ENCODE peak calls at places on chromosomes 13 and 19, in nine cellular contexts. One of them, this sample, is unnamed.

GRCh38 chr13:101730420-101731000 is 278.0 kb downstream of the ITGBL1 start:
- DNase-seq in SJSA1: no peak
- DNase-seq in NAMALWA: no peak
- DNase-seq in activated T-helper 2 cell treated with anti-CD3 and anti-CD28 coated beads, Interferon-gamma antibody, Interleukin-2, Interleukin-4, amounts not matched to agents 10 μg/mL and 5 μg/mL and 100 μg/mL, durations not matched to agents 14 hours and 24 hours and 36 hours: no peak
- DNase-seq in caudate nucleus: no peak
- DNase-seq in iPS-NIHi11: no peak
- DNase-seq in tibial artery: no peak
- DNase-seq in astrocyte: no peak
- DNase-seq in GM18507: no peak
- DNase-seq in this sample: no peak

GRCh38 chr19:10961763-10962536 is 1.1 kb downstream of the SMARCA4 start:
- DNase-seq in SJSA1: no peak
- DNase-seq in NAMALWA: peak
- DNase-seq in activated T-helper 2 cell treated with anti-CD3 and anti-CD28 coated beads, Interferon-gamma antibody, Interleukin-2, Interleukin-4, amounts not matched to agents 10 μg/mL and 5 μg/mL and 100 μg/mL, durations not matched to agents 14 hours and 24 hours and 36 hours: no peak
- DNase-seq in caudate nucleus: no peak
- DNase-seq in iPS-NIHi11: no peak
- DNase-seq in tibial artery: no peak
- DNase-seq in astrocyte: no peak
- DNase-seq in GM18507: no peak
- DNase-seq in this sample: peak

GRCh38 chr19:28980236-28980868 is 232.6 kb downstream of the UQCRFS1 start:
- DNase-seq in SJSA1: no peak
- DNase-seq in NAMALWA: no peak
- DNase-seq in activated T-helper 2 cell treated with anti-CD3 and anti-CD28 coated beads, Interferon-gamma antibody, Interleukin-2, Interleukin-4, amounts not matched to agents 10 μg/mL and 5 μg/mL and 100 μg/mL, durations not matched to agents 14 hours and 24 hours and 36 hours: no peak
- DNase-seq in caudate nucleus: no peak
- DNase-seq in iPS-NIHi11: peak
- DNase-seq in tibial artery: no peak
- DNase-seq in astrocyte: no peak
- DNase-seq in GM18507: no peak
- DNase-seq in this sample: no peak

GRCh38 chr13:26280295-26280694 is 26.4 kb downstream of the CDK8 start:
- DNase-seq in SJSA1: no peak
- DNase-seq in NAMALWA: no peak
- DNase-seq in activated T-helper 2 cell treated with anti-CD3 and anti-CD28 coated beads, Interferon-gamma antibody, Interleukin-2, Interleukin-4, amounts not matched to agents 10 μg/mL and 5 μg/mL and 100 μg/mL, durations not matched to agents 14 hours and 24 hours and 36 hours: no peak
- DNase-seq in caudate nucleus: no peak
- DNase-seq in iPS-NIHi11: no peak
- DNase-seq in tibial artery: no peak
- DNase-seq in astrocyte: peak
- DNase-seq in GM18507: no peak
- DNase-seq in this sample: no peak

GRCh38 chr19:12766051-12766521 is 9.3 kb downstream of the HOOK2 start:
- DNase-seq in SJSA1: peak
- DNase-seq in NAMALWA: peak
- DNase-seq in activated T-helper 2 cell treated with anti-CD3 and anti-CD28 coated beads, Interferon-gamma antibody, Interleukin-2, Interleukin-4, amounts not matched to agents 10 μg/mL and 5 μg/mL and 100 μg/mL, durations not matched to agents 14 hours and 24 hours and 36 hours: peak
- DNase-seq in caudate nucleus: peak
- DNase-seq in iPS-NIHi11: peak
- DNase-seq in tibial artery: peak
- DNase-seq in astrocyte: peak
- DNase-seq in GM18507: peak
- DNase-seq in this sample: no peak

GRCh38 chr19:52896431-52897148 is 845 bp downstream of the ZNF320 start:
- DNase-seq in SJSA1: no peak
- DNase-seq in NAMALWA: no peak
- DNase-seq in activated T-helper 2 cell treated with anti-CD3 and anti-CD28 coated beads, Interferon-gamma antibody, Interleukin-2, Interleukin-4, amounts not matched to agents 10 μg/mL and 5 μg/mL and 100 μg/mL, durations not matched to agents 14 hours and 24 hours and 36 hours: no peak
- DNase-seq in caudate nucleus: no peak
- DNase-seq in iPS-NIHi11: peak
- DNase-seq in tibial artery: no peak
- DNase-seq in astrocyte: peak
- DNase-seq in GM18507: no peak
- DNase-seq in this sample: no peak

GRCh38 chr13:41054919-41055619 is 6.2 kb upstream of the WBP4 start:
- DNase-seq in SJSA1: no peak
- DNase-seq in NAMALWA: peak
- DNase-seq in activated T-helper 2 cell treated with anti-CD3 and anti-CD28 coated beads, Interferon-gamma antibody, Interleukin-2, Interleukin-4, amounts not matched to agents 10 μg/mL and 5 μg/mL and 100 μg/mL, durations not matched to agents 14 hours and 24 hours and 36 hours: no peak
- DNase-seq in caudate nucleus: no peak
- DNase-seq in iPS-NIHi11: no peak
- DNase-seq in tibial artery: no peak
- DNase-seq in astrocyte: no peak
- DNase-seq in GM18507: no peak
- DNase-seq in this sample: peak

GRCh38 chr19:20999731-21000352 is 20.6 kb upstream of the ZNF430 start:
- DNase-seq in SJSA1: peak
- DNase-seq in NAMALWA: peak
- DNase-seq in activated T-helper 2 cell treated with anti-CD3 and anti-CD28 coated beads, Interferon-gamma antibody, Interleukin-2, Interleukin-4, amounts not matched to agents 10 μg/mL and 5 μg/mL and 100 μg/mL, durations not matched to agents 14 hours and 24 hours and 36 hours: peak
- DNase-seq in caudate nucleus: peak
- DNase-seq in iPS-NIHi11: peak
- DNase-seq in tibial artery: peak
- DNase-seq in astrocyte: peak
- DNase-seq in GM18507: no peak
- DNase-seq in this sample: no peak

GRCh38 chr19:17149393-17150135 is 65.6 kb upstream of the USE1 start:
- DNase-seq in SJSA1: no peak
- DNase-seq in NAMALWA: no peak
- DNase-seq in activated T-helper 2 cell treated with anti-CD3 and anti-CD28 coated beads, Interferon-gamma antibody, Interleukin-2, Interleukin-4, amounts not matched to agents 10 μg/mL and 5 μg/mL and 100 μg/mL, durations not matched to agents 14 hours and 24 hours and 36 hours: no peak
- DNase-seq in caudate nucleus: no peak
- DNase-seq in iPS-NIHi11: no peak
- DNase-seq in tibial artery: no peak
- DNase-seq in astrocyte: no peak
- DNase-seq in GM18507: no peak
- DNase-seq in this sample: no peak

GRCh38 chr13:46202188-46202795 is 9.4 kb upstream of the LRRC63 start:
- DNase-seq in SJSA1: no peak
- DNase-seq in NAMALWA: no peak
- DNase-seq in activated T-helper 2 cell treated with anti-CD3 and anti-CD28 coated beads, Interferon-gamma antibody, Interleukin-2, Interleukin-4, amounts not matched to agents 10 μg/mL and 5 μg/mL and 100 μg/mL, durations not matched to agents 14 hours and 24 hours and 36 hours: no peak
- DNase-seq in caudate nucleus: no peak
- DNase-seq in iPS-NIHi11: no peak
- DNase-seq in tibial artery: no peak
- DNase-seq in astrocyte: no peak
- DNase-seq in GM18507: no peak
- DNase-seq in this sample: peak

GRCh38 chr13:49113526-49114286 is 106.4 kb upstream of the MLNR start:
- DNase-seq in SJSA1: no peak
- DNase-seq in NAMALWA: no peak
- DNase-seq in activated T-helper 2 cell treated with anti-CD3 and anti-CD28 coated beads, Interferon-gamma antibody, Interleukin-2, Interleukin-4, amounts not matched to agents 10 μg/mL and 5 μg/mL and 100 μg/mL, durations not matched to agents 14 hours and 24 hours and 36 hours: no peak
- DNase-seq in caudate nucleus: no peak
- DNase-seq in iPS-NIHi11: peak
- DNase-seq in tibial artery: no peak
- DNase-seq in astrocyte: peak
- DNase-seq in GM18507: no peak
- DNase-seq in this sample: no peak

GRCh38 chr13:72384186-72384823 is 343.1 kb downstream of the MZT1 start:
- DNase-seq in SJSA1: no peak
- DNase-seq in NAMALWA: no peak
- DNase-seq in activated T-helper 2 cell treated with anti-CD3 and anti-CD28 coated beads, Interferon-gamma antibody, Interleukin-2, Interleukin-4, amounts not matched to agents 10 μg/mL and 5 μg/mL and 100 μg/mL, durations not matched to agents 14 hours and 24 hours and 36 hours: no peak
- DNase-seq in caudate nucleus: no peak
- DNase-seq in iPS-NIHi11: no peak
- DNase-seq in tibial artery: no peak
- DNase-seq in astrocyte: no peak
- DNase-seq in GM18507: no peak
- DNase-seq in this sample: no peak

GRCh38 chr19:29831041-29831548 is 19.3 kb downstream of the CCNE1 start:
- DNase-seq in SJSA1: no peak
- DNase-seq in NAMALWA: no peak
- DNase-seq in activated T-helper 2 cell treated with anti-CD3 and anti-CD28 coated beads, Interferon-gamma antibody, Interleukin-2, Interleukin-4, amounts not matched to agents 10 μg/mL and 5 μg/mL and 100 μg/mL, durations not matched to agents 14 hours and 24 hours and 36 hours: peak
- DNase-seq in caudate nucleus: no peak
- DNase-seq in iPS-NIHi11: peak
- DNase-seq in tibial artery: peak
- DNase-seq in astrocyte: no peak
- DNase-seq in GM18507: no peak
- DNase-seq in this sample: no peak

GRCh38 chr19:752652-753517 is 2.0 kb downstream of the MISP start:
- DNase-seq in SJSA1: peak
- DNase-seq in NAMALWA: no peak
- DNase-seq in activated T-helper 2 cell treated with anti-CD3 and anti-CD28 coated beads, Interferon-gamma antibody, Interleukin-2, Interleukin-4, amounts not matched to agents 10 μg/mL and 5 μg/mL and 100 μg/mL, durations not matched to agents 14 hours and 24 hours and 36 hours: no peak
- DNase-seq in caudate nucleus: no peak
- DNase-seq in iPS-NIHi11: peak
- DNase-seq in tibial artery: no peak
- DNase-seq in astrocyte: peak
- DNase-seq in GM18507: no peak
- DNase-seq in this sample: peak

GRCh38 chr19:995051-995827 is 5.0 kb upstream of the GRIN3B start:
- DNase-seq in SJSA1: no peak
- DNase-seq in NAMALWA: no peak
- DNase-seq in activated T-helper 2 cell treated with anti-CD3 and anti-CD28 coated beads, Interferon-gamma antibody, Interleukin-2, Interleukin-4, amounts not matched to agents 10 μg/mL and 5 μg/mL and 100 μg/mL, durations not matched to agents 14 hours and 24 hours and 36 hours: no peak
- DNase-seq in caudate nucleus: no peak
- DNase-seq in iPS-NIHi11: no peak
- DNase-seq in tibial artery: no peak
- DNase-seq in astrocyte: no peak
- DNase-seq in GM18507: no peak
- DNase-seq in this sample: no peak

GRCh38 chr13:59681630-59682311 is 482.0 kb downstream of the DIAPH3 start:
- DNase-seq in SJSA1: no peak
- DNase-seq in NAMALWA: no peak
- DNase-seq in activated T-helper 2 cell treated with anti-CD3 and anti-CD28 coated beads, Interferon-gamma antibody, Interleukin-2, Interleukin-4, amounts not matched to agents 10 μg/mL and 5 μg/mL and 100 μg/mL, durations not matched to agents 14 hours and 24 hours and 36 hours: no peak
- DNase-seq in caudate nucleus: no peak
- DNase-seq in iPS-NIHi11: no peak
- DNase-seq in tibial artery: no peak
- DNase-seq in astrocyte: no peak
- DNase-seq in GM18507: no peak
- DNase-seq in this sample: no peak

GRCh38 chr13:27171244-27171829 is at the start of gene USP12:
- DNase-seq in SJSA1: peak
- DNase-seq in NAMALWA: peak
- DNase-seq in activated T-helper 2 cell treated with anti-CD3 and anti-CD28 coated beads, Interferon-gamma antibody, Interleukin-2, Interleukin-4, amounts not matched to agents 10 μg/mL and 5 μg/mL and 100 μg/mL, durations not matched to agents 14 hours and 24 hours and 36 hours: no peak
- DNase-seq in caudate nucleus: peak
- DNase-seq in iPS-NIHi11: no peak
- DNase-seq in tibial artery: peak
- DNase-seq in astrocyte: no peak
- DNase-seq in GM18507: no peak
- DNase-seq in this sample: no peak

GRCh38 chr19:50325310-50326100 is 3.7 kb downstream of the KCNC3 start:
- DNase-seq in SJSA1: no peak
- DNase-seq in NAMALWA: peak
- DNase-seq in activated T-helper 2 cell treated with anti-CD3 and anti-CD28 coated beads, Interferon-gamma antibody, Interleukin-2, Interleukin-4, amounts not matched to agents 10 μg/mL and 5 μg/mL and 100 μg/mL, durations not matched to agents 14 hours and 24 hours and 36 hours: peak
- DNase-seq in caudate nucleus: peak
- DNase-seq in iPS-NIHi11: peak
- DNase-seq in tibial artery: no peak
- DNase-seq in astrocyte: no peak
- DNase-seq in GM18507: peak
- DNase-seq in this sample: peak

GRCh38 chr13:92769064-92769463 is 457.5 kb upstream of the GPC6 start:
- DNase-seq in SJSA1: no peak
- DNase-seq in NAMALWA: no peak
- DNase-seq in activated T-helper 2 cell treated with anti-CD3 and anti-CD28 coated beads, Interferon-gamma antibody, Interleukin-2, Interleukin-4, amounts not matched to agents 10 μg/mL and 5 μg/mL and 100 μg/mL, durations not matched to agents 14 hours and 24 hours and 36 hours: no peak
- DNase-seq in caudate nucleus: no peak
- DNase-seq in iPS-NIHi11: no peak
- DNase-seq in tibial artery: no peak
- DNase-seq in astrocyte: no peak
- DNase-seq in GM18507: no peak
- DNase-seq in this sample: no peak

This sample was measured in KBM-7.